ENCODE peak calls at places on chromosomes 16 and 17, in five cellular contexts. J is epithelial cell of esophagus, K is uterus, S is cardiac muscle cell, G is RWPE1. O is an unnamed sample.

GRCh38 chr16:47567321-47567720 is 106.2 kb downstream of the PHKB start:
- DNase-seq in J (no peak), K (no peak), S (no peak), G (no peak), O (no peak)

GRCh38 chr17:57288034-57288752 is 31.9 kb downstream of the MSI2 start:
- DNase-seq in J (no peak), K (peak), S (no peak), G (no peak), O (no peak)

GRCh38 chr17:1598399-1599095 is 30.1 kb downstream of the SLC43A2 start:
- DNase-seq in J (no peak), K (no peak), S (no peak), G (no peak), O (no peak)

GRCh38 chr17:73772107-73772705 is 128.0 kb upstream of the SDK2 start:
- DNase-seq in J (no peak), K (no peak), S (no peak), G (no peak), O (no peak)

GRCh38 chr16:71673190-71673956 is 47.4 kb downstream of the MARVELD3 start:
- DNase-seq in J (no peak), K (no peak), S (no peak), G (no peak), O (no peak)

GRCh38 chr17:42571435-42572225 is 4.7 kb downstream of the MLX start:
- DNase-seq in J (no peak), K (no peak), S (no peak), G (no peak), O (no peak)

GRCh38 chr17:1999557-2000251 is 25.4 kb downstream of the RTN4RL1 start:
- DNase-seq in J (peak), K (no peak), S (peak), G (no peak), O (no peak)

GRCh38 chr16:74577882-74578366 is 29.0 kb downstream of the GLG1 start:
- DNase-seq in J (peak), K (no peak), S (no peak), G (peak), O (peak)

GRCh38 chr16:893360-893759 is 77.4 kb downstream of the LMF1 start:
- DNase-seq in J (no peak), K (no peak), S (no peak), G (no peak), O (no peak)

GRCh38 chr17:7324438-7324779 is 4.7 kb downstream of the NEURL4 start:
- DNase-seq in J (no peak), K (no peak), S (no peak), G (no peak), O (no peak)
- TF ChIP-seq CTCF in J (no peak), K (no peak), S (no peak), G (peak), O (no peak)

GRCh38 chr17:32445075-32445427 is 741 bp downstream of the PSMD11 start:
- DNase-seq in J (peak), K (no peak), S (peak), G (peak), O (peak)

GRCh38 chr17:32445976-32446375 is 1.7 kb downstream of the PSMD11 start:
- DNase-seq in J (peak), K (no peak), S (no peak), G (no peak), O (no peak)

GRCh38 chr17:32445497-32445896 is 1.2 kb downstream of the PSMD11 start:
- DNase-seq in J (no peak), K (no peak), S (no peak), G (no peak), O (peak)

GRCh38 chr17:32443827-32444300 is 446 bp upstream of the PSMD11 start:
- DNase-seq in J (no peak), K (no peak), S (no peak), G (no peak), O (no peak)

GRCh38 chr17:32444301-32445074 is at the start of gene PSMD11:
- DNase-seq in J (peak), K (peak), S (peak), G (peak), O (peak)
- TF ChIP-seq CTCF in J (peak), K (peak), S (peak), G (peak), O (peak)

DNA sequence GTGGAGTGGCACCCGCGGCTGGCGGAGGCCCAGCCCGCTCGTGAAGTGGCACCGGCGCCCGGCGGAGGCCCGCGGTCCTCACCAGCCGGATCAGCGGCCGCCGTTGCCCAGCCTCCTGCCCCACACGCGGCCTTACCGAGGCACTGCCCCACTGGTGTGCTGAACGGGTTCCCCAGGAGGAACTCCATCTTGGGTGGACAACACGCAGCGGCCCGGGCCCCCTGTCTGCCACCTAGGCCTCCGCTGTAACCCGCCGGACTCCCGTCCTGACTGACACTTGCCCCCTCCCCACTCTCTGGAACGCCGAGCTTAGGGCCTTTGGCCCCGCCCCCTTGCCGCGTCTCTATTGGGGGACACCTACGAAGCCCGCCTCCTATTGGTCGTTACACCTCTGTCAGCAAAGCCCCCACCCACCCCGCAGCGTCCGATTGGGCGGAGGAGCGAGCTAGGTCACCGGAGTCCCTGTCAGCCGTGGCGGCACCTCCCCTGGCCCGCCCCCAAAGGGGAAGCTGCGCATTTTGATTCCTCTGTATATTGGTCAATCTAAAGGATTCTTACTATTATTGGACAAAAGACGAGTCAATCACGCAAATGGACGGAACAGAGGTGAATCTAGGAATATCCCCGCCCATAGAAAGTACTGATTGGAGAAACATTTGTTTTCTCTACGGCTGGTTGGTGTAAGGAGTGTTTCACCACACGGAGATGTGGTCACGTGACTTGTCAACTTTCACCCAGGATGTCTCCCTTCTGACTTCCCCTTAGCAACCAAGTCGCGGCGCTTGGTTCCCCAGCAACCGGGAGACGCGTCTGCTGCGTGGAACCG is at the start of the genes DRC3 and TOM1L2:
- DNase-seq in J (peak), K (peak), S (peak), G (peak), O (peak)
- TF ChIP-seq CTCF in J (no peak), K (no peak), S (no peak), G (no peak), O (no peak)

DNA sequence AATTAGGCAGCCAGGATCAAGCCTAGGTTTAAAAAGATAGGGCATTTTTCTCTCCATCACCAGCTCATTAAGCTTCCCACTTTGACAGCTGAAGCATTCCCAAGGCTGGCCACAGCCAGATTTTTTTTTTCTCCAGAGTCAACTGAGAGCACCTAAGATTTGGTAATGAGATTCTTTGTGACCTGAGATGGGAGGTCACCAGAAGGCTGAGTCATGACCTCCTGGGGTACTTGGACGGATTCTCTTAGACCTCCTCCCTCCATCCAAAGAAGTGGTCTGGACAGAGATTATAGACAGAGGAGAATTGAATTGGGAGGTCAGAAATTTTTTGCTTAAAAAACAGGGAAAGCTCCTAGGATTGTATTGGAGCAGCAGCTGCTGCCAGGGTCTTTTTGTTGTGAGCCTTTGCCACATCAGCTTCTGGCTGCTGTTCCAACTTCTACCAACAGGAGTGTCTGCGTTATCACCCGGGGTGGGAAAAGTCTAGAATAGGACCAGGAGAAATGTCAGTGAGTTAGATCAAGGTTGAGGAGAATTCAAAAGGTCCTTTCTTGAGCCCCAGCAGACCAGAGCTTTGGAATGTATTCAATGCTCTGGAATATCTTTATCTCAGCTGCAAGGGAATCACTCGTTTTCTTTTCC is 221.2 kb upstream of the N4BP1 start:
- DNase-seq in J (no peak), K (no peak), S (peak), G (peak), O (peak)
- TF ChIP-seq CTCF in J (no peak), K (no peak), S (no peak), G (no peak), O (peak)